ENCODE peak calls at places on chromosomes 4 and X, in nine cellular contexts. One of them, this sample, is unnamed.

GRCh38 chrX:1493317-1493856 is 40.7 kb upstream of the ASMTL start:
- DNase-seq in neural progenitor cell: no peak
- DNase-seq in hepatocyte: no peak
- DNase-seq in DND-41: peak; percentile 3
- DNase-seq in HL-60: no peak
- DNase-seq in adrenal gland: no peak
- DNase-seq in heart left ventricle: no peak
- DNase-seq in uterus: no peak
- DNase-seq in fibroblast of lung: no peak
- DNase-seq in this sample: no peak

GRCh38 chr4:107799634-107800033 is 25.1 kb upstream of the SGMS2 start:
- DNase-seq in neural progenitor cell: no peak
- DNase-seq in hepatocyte: no peak
- DNase-seq in DND-41: no peak
- DNase-seq in HL-60: no peak
- DNase-seq in adrenal gland: no peak
- DNase-seq in heart left ventricle: no peak
- DNase-seq in uterus: no peak
- DNase-seq in fibroblast of lung: no peak
- DNase-seq in this sample: no peak

GRCh38 chrX:54920610-54921426 is at the start of gene TRO:
- DNase-seq in neural progenitor cell: peak; percentile 68
- DNase-seq in hepatocyte: peak; percentile 56
- DNase-seq in DND-41: peak; percentile 49
- DNase-seq in HL-60: no peak
- DNase-seq in adrenal gland: no peak
- DNase-seq in heart left ventricle: no peak
- DNase-seq in uterus: peak; percentile 22
- DNase-seq in fibroblast of lung: peak; percentile 13
- DNase-seq in this sample: no peak

GRCh38 chr4:102759835-102760644 is 728 bp downstream of the MANBA start:
- DNase-seq in neural progenitor cell: peak; percentile 74
- DNase-seq in hepatocyte: peak; percentile 57
- DNase-seq in DND-41: peak; percentile 7
- DNase-seq in HL-60: peak; percentile 97
- DNase-seq in adrenal gland: peak; percentile 29
- DNase-seq in heart left ventricle: peak; percentile 46
- DNase-seq in uterus: peak; percentile 20
- DNase-seq in fibroblast of lung: peak; percentile 62
- DNase-seq in this sample: no peak

GRCh38 chr4:78749258-78749971 is 26.7 kb upstream of the BMP2K start:
- DNase-seq in neural progenitor cell: no peak
- DNase-seq in hepatocyte: no peak
- DNase-seq in DND-41: no peak
- DNase-seq in HL-60: no peak
- DNase-seq in adrenal gland: no peak
- DNase-seq in heart left ventricle: no peak
- DNase-seq in uterus: no peak
- DNase-seq in fibroblast of lung: no peak
- DNase-seq in this sample: no peak

GRCh38 chr4:12791536-12791935 is 692.6 kb downstream of the RAB28 start:
- DNase-seq in neural progenitor cell: no peak
- DNase-seq in hepatocyte: no peak
- DNase-seq in DND-41: no peak
- DNase-seq in HL-60: no peak
- DNase-seq in adrenal gland: no peak
- DNase-seq in heart left ventricle: peak; percentile 21
- DNase-seq in uterus: no peak
- DNase-seq in fibroblast of lung: no peak
- DNase-seq in this sample: no peak

GRCh38 chr4:95296052-95296451 is 252.7 kb downstream of the UNC5C start:
- DNase-seq in neural progenitor cell: no peak
- DNase-seq in hepatocyte: no peak
- DNase-seq in DND-41: no peak
- DNase-seq in HL-60: no peak
- DNase-seq in adrenal gland: no peak
- DNase-seq in heart left ventricle: no peak
- DNase-seq in uterus: no peak
- DNase-seq in fibroblast of lung: no peak
- DNase-seq in this sample: no peak

GRCh38 chr4:168830777-168831512 is 179.1 kb downstream of the CBR4 start:
- DNase-seq in neural progenitor cell: no peak
- DNase-seq in hepatocyte: no peak
- DNase-seq in DND-41: no peak
- DNase-seq in HL-60: no peak
- DNase-seq in adrenal gland: no peak
- DNase-seq in heart left ventricle: no peak
- DNase-seq in uterus: no peak
- DNase-seq in fibroblast of lung: no peak
- DNase-seq in this sample: no peak

GRCh38 chrX:40176256-40176978 is 78.7 kb upstream of the BCOR start:
- DNase-seq in neural progenitor cell: peak; percentile 58
- DNase-seq in hepatocyte: peak; percentile 84
- DNase-seq in DND-41: peak; percentile 83
- DNase-seq in HL-60: peak; percentile 61
- DNase-seq in adrenal gland: peak; percentile 66
- DNase-seq in heart left ventricle: peak; percentile 81
- DNase-seq in uterus: peak; percentile 67
- DNase-seq in fibroblast of lung: no peak
- DNase-seq in this sample: peak; percentile 95

GRCh38 chr4:88320780-88321373 is 36.5 kb upstream of the PPM1K start:
- DNase-seq in neural progenitor cell: no peak
- DNase-seq in hepatocyte: no peak
- DNase-seq in DND-41: peak; percentile 59
- DNase-seq in HL-60: peak; percentile 69
- DNase-seq in adrenal gland: no peak
- DNase-seq in heart left ventricle: no peak
- DNase-seq in uterus: no peak
- DNase-seq in fibroblast of lung: peak; percentile 1
- DNase-seq in this sample: peak; percentile 40

GRCh38 chr4:105208556-105208955 is 61.9 kb downstream of the TET2 start:
- DNase-seq in neural progenitor cell: peak; percentile 80
- DNase-seq in hepatocyte: no peak
- DNase-seq in DND-41: no peak
- DNase-seq in HL-60: no peak
- DNase-seq in adrenal gland: no peak
- DNase-seq in heart left ventricle: no peak
- DNase-seq in uterus: no peak
- DNase-seq in fibroblast of lung: no peak
- DNase-seq in this sample: no peak

GRCh38 chr4:155952546-155952945 is 1.1 kb downstream of the CTSO start:
- DNase-seq in neural progenitor cell: no peak
- DNase-seq in hepatocyte: no peak
- DNase-seq in DND-41: no peak
- DNase-seq in HL-60: no peak
- DNase-seq in adrenal gland: no peak
- DNase-seq in heart left ventricle: no peak
- DNase-seq in uterus: no peak
- DNase-seq in fibroblast of lung: peak; percentile 64
- DNase-seq in this sample: no peak

DNA sequence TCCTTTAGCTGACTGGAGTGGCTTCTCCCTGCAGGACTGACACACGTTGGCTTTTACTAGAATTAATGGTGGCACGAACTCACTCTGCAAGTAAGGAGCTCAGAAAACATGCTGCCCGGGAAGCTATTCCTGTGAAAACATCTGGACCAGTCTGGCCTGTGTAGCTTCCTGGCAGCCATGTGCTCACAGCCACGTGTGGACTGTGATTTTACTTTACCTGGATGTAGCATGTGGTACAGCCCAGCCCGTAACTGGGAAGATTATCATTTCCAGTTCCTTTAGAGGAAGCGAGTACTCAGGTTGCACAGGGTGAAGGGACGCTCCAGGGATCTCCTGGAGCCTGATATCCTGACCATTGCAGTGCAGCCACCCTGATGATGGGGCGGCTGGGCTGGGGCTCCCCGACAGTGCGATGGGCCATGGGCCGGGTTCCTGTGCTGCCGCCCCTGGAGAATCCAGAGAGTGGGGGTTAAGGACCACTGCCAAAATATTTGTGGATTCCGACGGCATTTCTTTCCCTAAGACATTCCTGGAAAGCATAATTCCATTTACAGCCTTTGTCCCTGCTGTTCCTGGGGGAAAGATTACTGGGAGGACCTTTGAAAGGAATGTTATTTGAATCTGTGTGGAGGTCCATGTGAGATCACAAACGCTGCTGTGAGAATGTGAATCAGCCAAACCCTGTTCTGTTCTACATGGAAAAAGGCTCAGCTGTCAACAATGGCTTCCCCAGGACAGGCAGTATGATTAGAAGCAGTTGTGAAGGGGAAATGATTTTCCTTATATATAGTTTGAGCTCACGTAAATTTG is 35.0 kb downstream of the PROM1 start:
- DNase-seq in neural progenitor cell: peak; percentile 34
- DNase-seq in hepatocyte: no peak
- DNase-seq in DND-41: no peak
- DNase-seq in HL-60: no peak
- DNase-seq in adrenal gland: no peak
- DNase-seq in heart left ventricle: no peak
- DNase-seq in uterus: no peak
- DNase-seq in fibroblast of lung: no peak
- DNase-seq in this sample: peak; percentile 41
- H3K27ac ChIP-seq in neural progenitor cell: peak overlapping the region; percentile 27
- H3K27ac ChIP-seq in hepatocyte: no peak overlapping the region
- H3K27ac ChIP-seq in DND-41: no peak overlapping the region
- H3K27ac ChIP-seq in HL-60: no peak overlapping the region
- H3K27ac ChIP-seq in adrenal gland: no peak overlapping the region
- H3K27ac ChIP-seq in heart left ventricle: no peak overlapping the region
- H3K27ac ChIP-seq in uterus: no peak overlapping the region
- H3K27ac ChIP-seq in fibroblast of lung: no peak overlapping the region
- H3K27ac ChIP-seq in this sample: no peak overlapping the region

GRCh38 chr4:52052475-52052780 is 1.3 kb downstream of the SPATA18 start:
- DNase-seq in neural progenitor cell: no peak
- DNase-seq in hepatocyte: peak; percentile 20
- DNase-seq in DND-41: no peak
- DNase-seq in HL-60: no peak
- DNase-seq in adrenal gland: peak; percentile 9
- DNase-seq in heart left ventricle: peak; percentile 29
- DNase-seq in uterus: no peak
- DNase-seq in fibroblast of lung: peak; percentile 28
- DNase-seq in this sample: peak; percentile 36

GRCh38 chr4:52059372-52059771 is 8.3 kb downstream of the SPATA18 start:
- DNase-seq in neural progenitor cell: no peak
- DNase-seq in hepatocyte: no peak
- DNase-seq in DND-41: no peak
- DNase-seq in HL-60: no peak
- DNase-seq in adrenal gland: peak; percentile 25
- DNase-seq in heart left ventricle: peak; percentile 21
- DNase-seq in uterus: no peak
- DNase-seq in fibroblast of lung: peak; percentile 44
- DNase-seq in this sample: no peak

GRCh38 chr4:52054254-52054653 is 3.1 kb downstream of the SPATA18 start:
- DNase-seq in neural progenitor cell: no peak
- DNase-seq in hepatocyte: no peak
- DNase-seq in DND-41: no peak
- DNase-seq in HL-60: no peak
- DNase-seq in adrenal gland: no peak
- DNase-seq in heart left ventricle: no peak
- DNase-seq in uterus: no peak
- DNase-seq in fibroblast of lung: no peak
- DNase-seq in this sample: no peak

GRCh38 chr4:52058275-52058674 is 7.2 kb downstream of the SPATA18 start:
- DNase-seq in neural progenitor cell: no peak
- DNase-seq in hepatocyte: no peak
- DNase-seq in DND-41: no peak
- DNase-seq in HL-60: no peak
- DNase-seq in adrenal gland: no peak
- DNase-seq in heart left ventricle: no peak
- DNase-seq in uterus: no peak
- DNase-seq in fibroblast of lung: no peak
- DNase-seq in this sample: no peak

DNA sequence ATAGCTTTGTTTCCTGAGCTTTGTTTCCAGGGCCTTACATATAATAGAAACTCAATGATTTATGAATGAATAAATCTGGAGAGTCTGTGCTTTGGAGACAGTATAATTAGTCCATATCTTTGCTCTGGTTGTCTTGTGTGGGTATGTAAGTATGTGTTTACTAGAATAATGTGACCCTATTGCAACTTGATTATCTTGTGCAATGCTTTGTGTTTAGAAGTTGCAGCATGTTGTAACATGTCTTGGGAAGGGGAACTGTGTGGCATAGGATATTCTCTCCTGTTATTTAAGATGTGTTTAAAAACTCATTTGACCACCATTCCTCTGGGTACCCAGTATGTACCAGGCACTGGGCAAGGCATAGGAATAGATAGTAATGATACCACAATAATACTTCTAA is 6.1 kb downstream of the SPATA18 start:
- DNase-seq in neural progenitor cell: no peak
- DNase-seq in hepatocyte: no peak
- DNase-seq in DND-41: no peak
- DNase-seq in HL-60: no peak
- DNase-seq in adrenal gland: no peak
- DNase-seq in heart left ventricle: no peak
- DNase-seq in uterus: no peak
- DNase-seq in fibroblast of lung: peak; percentile 28
- DNase-seq in this sample: no peak
- TF ChIP-seq CTCF in neural progenitor cell: no peak
- TF ChIP-seq CTCF in hepatocyte: no peak
- TF ChIP-seq CTCF in DND-41: no peak
- TF ChIP-seq CTCF in HL-60: no peak
- TF ChIP-seq CTCF in adrenal gland: no peak
- TF ChIP-seq CTCF in heart left ventricle: no peak
- TF ChIP-seq CTCF in uterus: no peak
- TF ChIP-seq CTCF in fibroblast of lung: no peak
- TF ChIP-seq CTCF in this sample: no peak

GRCh38 chrX:154516655-154517100 is 646 bp upstream of the FAM3A start:
- DNase-seq in neural progenitor cell: peak; percentile 62
- DNase-seq in hepatocyte: peak; percentile 82
- DNase-seq in DND-41: no peak
- DNase-seq in HL-60: no peak
- DNase-seq in adrenal gland: peak; percentile 42
- DNase-seq in heart left ventricle: no peak
- DNase-seq in uterus: no peak
- DNase-seq in fibroblast of lung: peak; percentile 85
- DNase-seq in this sample: no peak
- H3K27ac ChIP-seq in neural progenitor cell: no peak overlapping the region
- H3K27ac ChIP-seq in hepatocyte: peak overlapping the region; percentile 97
- H3K27ac ChIP-seq in DND-41: peak overlapping the region; percentile 89
- H3K27ac ChIP-seq in HL-60: peak overlapping the region; percentile 65
- H3K27ac ChIP-seq in adrenal gland: peak overlapping the region; percentile 87
- H3K27ac ChIP-seq in heart left ventricle: peak overlapping the region; percentile 90
- H3K27ac ChIP-seq in uterus: peak overlapping the region; percentile 93
- H3K27ac ChIP-seq in fibroblast of lung: peak overlapping the region; percentile 69
- H3K27ac ChIP-seq in this sample: peak overlapping the region; percentile 79

DNA sequence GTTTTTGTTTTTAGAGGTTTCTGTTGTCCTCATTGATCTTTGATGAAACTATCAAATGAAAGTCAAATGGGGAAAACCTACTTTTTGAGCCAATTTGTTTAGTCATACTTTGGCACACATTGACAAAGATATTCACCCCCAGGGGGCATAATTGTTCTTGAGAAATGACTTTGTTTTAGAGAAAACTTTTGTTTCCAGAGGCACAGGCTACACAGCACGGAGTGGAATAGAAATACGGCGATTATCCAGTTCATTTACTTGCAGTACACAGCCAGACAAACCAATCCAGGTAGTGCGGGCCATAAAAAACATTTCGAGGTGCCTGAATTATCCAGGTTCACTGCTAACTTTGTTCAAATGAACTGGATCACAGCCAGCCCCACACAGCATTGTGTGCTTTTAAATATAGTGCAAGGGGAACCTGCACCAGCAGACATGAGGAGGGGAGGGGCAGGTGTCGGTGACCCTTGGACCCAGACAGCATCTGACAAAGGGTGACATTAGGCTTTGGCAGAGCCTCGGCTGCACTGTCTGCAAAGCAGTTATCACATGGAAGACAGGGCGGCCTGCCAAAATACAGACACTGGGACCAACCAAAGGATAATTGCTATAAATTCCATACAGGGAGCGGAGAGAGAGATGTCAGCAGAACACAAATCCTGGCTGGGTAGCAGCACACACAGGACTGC is 179.6 kb upstream of the NOCT start:
- DNase-seq in neural progenitor cell: no peak
- DNase-seq in hepatocyte: peak; percentile 66
- DNase-seq in DND-41: no peak
- DNase-seq in HL-60: no peak
- DNase-seq in adrenal gland: no peak
- DNase-seq in heart left ventricle: peak; percentile 60
- DNase-seq in uterus: no peak
- DNase-seq in fibroblast of lung: peak; percentile 7
- DNase-seq in this sample: no peak
- TF ChIP-seq CTCF in neural progenitor cell: no peak
- TF ChIP-seq CTCF in hepatocyte: no peak
- TF ChIP-seq CTCF in DND-41: no peak
- TF ChIP-seq CTCF in HL-60: no peak
- TF ChIP-seq CTCF in adrenal gland: no peak
- TF ChIP-seq CTCF in heart left ventricle: peak; percentile 10
- TF ChIP-seq CTCF in uterus: no peak
- TF ChIP-seq CTCF in fibroblast of lung: no peak
- TF ChIP-seq CTCF in this sample: no peak